ENCODE peak calls at places on chromosome 15, in nine cellular contexts. R, J, P, N, M, W, O, I and U are unnamed samples.

GRCh38 chr15:88645171-88646087 is 6.6 kb downstream of the ISG20 start:
- DNase-seq in I (no peak), P (no peak), N (peak), J (no peak), W (no peak), O (no peak), M (no peak), R (no peak), U (no peak)

GRCh38 chr15:94467034-94467433 is 235.7 kb downstream of the MCTP2 start:
- DNase-seq in W (no peak), J (no peak), R (no peak), P (no peak), O (no peak), I (no peak), N (no peak), M (no peak), U (no peak)

GRCh38 chr15:43930079-43930478 is 103.3 kb downstream of the WDR76 start:
- DNase-seq in M (no peak), I (peak), W (no peak), N (no peak), O (no peak), J (no peak), P (no peak), R (peak), U (no peak)

GRCh38 chr15:72919936-72920455 is 132.3 kb upstream of the NEO1 start:
- DNase-seq in P (no peak), O (no peak), J (no peak), I (peak), W (no peak), M (no peak), N (no peak), R (no peak), U (no peak)

GRCh38 chr15:48565560-48566482 is 79.7 kb downstream of the FBN1 start:
- DNase-seq in O (no peak), M (peak), P (no peak), J (no peak), I (peak), N (no peak), W (no peak), R (no peak), U (no peak)

GRCh38 chr15:91515188-91515754 is 338.2 kb upstream of the SLCO3A1 start:
- DNase-seq in R (no peak), I (peak), M (peak), J (peak), W (peak), O (peak), N (no peak), P (peak), U (no peak)

GRCh38 chr15:96463376-96463775 is 132.9 kb downstream of the NR2F2 start:
- DNase-seq in W (no peak), J (no peak), I (no peak), R (no peak), P (no peak), N (no peak), M (no peak), O (no peak), U (no peak)

GRCh38 chr15:75671684-75672083 is 24.0 kb downstream of the SNX33 start:
- DNase-seq in W (no peak), P (no peak), J (no peak), R (no peak), O (no peak), I (peak), N (no peak), M (no peak), U (no peak)

GRCh38 chr15:49174902-49175301 is 4.9 kb downstream of the GALK2 start:
- DNase-seq in W (no peak), R (no peak), P (no peak), M (no peak), O (no peak), J (no peak), N (no peak), I (no peak), U (no peak)

GRCh38 chr15:47983533-47983932 is 137.3 kb upstream of the SLC24A5 start:
- DNase-seq in N (no peak), M (peak), R (no peak), O (no peak), I (no peak), J (no peak), W (no peak), P (no peak), U (no peak)

GRCh38 chr15:101178414-101178813 is 73.4 kb downstream of the CHSY1 start:
- DNase-seq in N (no peak), P (no peak), I (no peak), M (no peak), W (no peak), J (no peak), O (no peak), R (no peak), U (no peak)

GRCh38 chr15:62085740-62086139 is 19.0 kb downstream of the C2CD4A start:
- DNase-seq in N (no peak), M (peak), J (no peak), R (no peak), P (no peak), O (no peak), I (no peak), W (no peak), U (no peak)

GRCh38 chr15:31503256-31503655 is 176.6 kb downstream of the KLF13 start:
- DNase-seq in J (no peak), P (no peak), I (no peak), M (no peak), O (no peak), R (no peak), W (no peak), N (no peak), U (no peak)

GRCh38 chr15:90851114-90851513 is 17.3 kb upstream of the FURIN start:
- DNase-seq in R (no peak), N (peak), O (peak), P (no peak), J (no peak), I (no peak), W (no peak), M (no peak), U (no peak)

GRCh38 chr15:98611031-98611430 is 37.3 kb upstream of the IGF1R start:
- DNase-seq in N (no peak), M (no peak), P (no peak), I (no peak), W (no peak), O (no peak), J (no peak), R (no peak), U (no peak)

GRCh38 chr15:29066848-29067247 is 181.1 kb downstream of the APBA2 start:
- DNase-seq in R (no peak), M (no peak), N (no peak), W (no peak), P (no peak), O (no peak), J (no peak), I (no peak), U (no peak)

GRCh38 chr15:43509002-43509922 is 8.1 kb upstream of the MAP1A start:
- DNase-seq in P (no peak), O (no peak), I (peak), M (peak), R (no peak), N (no peak), W (no peak), J (no peak), U (no peak)

GRCh38 chr15:44296625-44297524 is 8.4 kb downstream of the GOLM2 start:
- DNase-seq in N (peak), J (peak), O (no peak), R (peak), P (no peak), I (peak), M (peak), W (peak), U (no peak)

GRCh38 chr15:27867861-27868260 is 231.3 kb downstream of the OCA2 start:
- DNase-seq in N (no peak), O (no peak), I (no peak), M (no peak), W (no peak), J (no peak), R (no peak), P (no peak), U (no peak)

GRCh38 chr15:62241135-62241770 is 76.2 kb upstream of the C2CD4B start:
- DNase-seq in P (no peak), J (peak), I (no peak), W (peak), O (no peak), M (peak), N (peak), R (peak), U (no peak)

GRCh38 chr15:36218322-36218721 is 361.1 kb upstream of the CDIN1 start:
- DNase-seq in I (no peak), R (no peak), J (no peak), P (no peak), N (no peak), M (no peak), O (no peak), W (no peak), U (no peak)

GRCh38 chr15:36511594-36511993 is 67.8 kb upstream of the CDIN1 start:
- DNase-seq in N (no peak), I (no peak), R (no peak), P (no peak), W (no peak), O (no peak), M (no peak), J (no peak), U (no peak)

GRCh38 chr15:69652906-69653305 is 200.3 kb downstream of the RPLP1 start:
- DNase-seq in M (no peak), N (no peak), O (no peak), J (no peak), I (no peak), W (no peak), R (no peak), P (no peak), U (no peak)
- TF ChIP-seq CTCF in M (no peak), N (no peak), O (no peak), J (no peak), I (no peak), W (no peak), R (no peak), P (peak), U (no peak)

GRCh38 chr15:51735211-51735610 is 2.2 kb downstream of the LYSMD2 start:
- DNase-seq in R (no peak), O (no peak), N (peak), M (no peak), P (no peak), J (no peak), I (no peak), W (no peak), U (no peak)
- TF ChIP-seq CTCF in R (no peak), O (peak), N (peak), M (peak), P (no peak), J (peak), I (no peak), W (no peak), U (no peak)

DNA sequence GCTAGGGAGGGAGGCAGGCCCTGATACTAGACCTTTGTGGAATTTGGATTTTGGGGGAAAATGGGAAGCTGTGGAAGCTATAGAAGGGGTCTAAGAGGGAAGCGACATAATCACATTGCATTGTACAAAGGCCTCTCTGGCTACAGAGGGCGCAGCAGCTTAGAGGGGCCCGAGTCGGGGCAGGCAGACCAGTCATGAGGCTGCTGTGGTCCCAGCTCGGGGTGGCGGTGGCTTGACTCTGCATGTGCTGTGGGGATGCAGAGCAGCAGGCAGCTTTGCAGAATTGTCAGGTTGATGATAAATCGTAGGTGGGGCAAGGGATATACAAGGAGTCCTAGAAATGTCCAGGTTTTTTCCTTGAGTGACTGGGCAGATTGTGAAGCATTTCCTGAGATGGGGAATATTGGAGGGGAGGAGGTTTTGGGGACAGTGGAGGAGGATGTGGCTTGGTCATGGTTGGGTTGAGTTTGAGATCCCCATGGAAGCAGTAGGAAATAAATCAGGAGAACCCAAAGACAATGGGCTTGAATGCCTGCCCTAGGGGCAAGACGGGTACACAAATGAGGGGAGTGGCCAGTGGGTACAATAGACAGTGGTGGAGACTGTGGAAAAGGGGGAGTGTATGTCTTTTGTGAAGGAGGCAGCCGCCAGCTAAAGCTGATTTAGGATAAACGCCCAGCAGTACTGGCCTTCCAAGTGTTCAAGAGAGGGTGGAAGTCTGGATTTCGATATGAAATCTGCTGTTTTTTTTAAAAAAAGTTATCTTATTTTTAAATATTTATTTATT is 94.1 kb downstream of the HMG20A start:
- DNase-seq in J (no peak), M (no peak), O (no peak), I (no peak), R (no peak), W (no peak), N (no peak), P (no peak), U (no peak)
- TF ChIP-seq CTCF in J (no peak), M (no peak), O (no peak), I (no peak), R (no peak), W (no peak), N (no peak), P (no peak), U (no peak)

GRCh38 chr15:74482661-74483060 is 21.7 kb upstream of the UBL7 start:
- DNase-seq in R (no peak), N (no peak), M (no peak), I (no peak), P (no peak), W (no peak), J (no peak), O (no peak), U (no peak)
- TF ChIP-seq CTCF in R (no peak), N (no peak), M (peak), I (no peak), P (no peak), W (no peak), J (no peak), O (no peak), U (no peak)

GRCh38 chr15:40038654-40039543 is at the start of gene SRP14:
- DNase-seq in J (peak), P (peak), O (peak), W (peak), N (peak), I (peak), R (peak), M (peak), U (peak)
- TF ChIP-seq CTCF in J (no peak), P (peak), O (no peak), W (no peak), N (no peak), I (no peak), R (no peak), M (no peak), U (no peak)

DNA sequence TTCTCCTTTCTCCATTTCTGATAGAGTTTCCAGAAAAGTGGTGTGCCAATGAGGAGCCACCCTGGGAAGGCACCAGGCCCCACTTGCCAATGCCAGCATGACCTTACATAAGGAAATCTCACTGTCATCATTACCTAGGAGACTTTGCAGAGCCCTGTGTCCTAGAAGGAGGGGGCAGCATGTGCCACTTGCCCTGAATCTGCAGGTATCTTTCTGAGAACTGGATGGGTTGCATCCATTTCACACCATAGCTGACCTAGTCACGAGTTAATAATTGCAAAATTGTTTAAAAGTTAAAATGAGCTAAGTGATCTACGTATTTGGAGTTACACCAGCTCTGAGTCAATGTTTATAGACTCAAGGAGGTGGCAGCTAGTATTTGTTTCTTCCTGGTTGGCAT is 14.3 kb downstream of the CA12 start:
- DNase-seq in P (no peak), W (peak), R (no peak), M (peak), I (no peak), O (no peak), N (no peak), J (peak), U (no peak)
- TF ChIP-seq CTCF in P (no peak), W (no peak), R (no peak), M (no peak), I (no peak), O (no peak), N (no peak), J (no peak), U (no peak)

DNA sequence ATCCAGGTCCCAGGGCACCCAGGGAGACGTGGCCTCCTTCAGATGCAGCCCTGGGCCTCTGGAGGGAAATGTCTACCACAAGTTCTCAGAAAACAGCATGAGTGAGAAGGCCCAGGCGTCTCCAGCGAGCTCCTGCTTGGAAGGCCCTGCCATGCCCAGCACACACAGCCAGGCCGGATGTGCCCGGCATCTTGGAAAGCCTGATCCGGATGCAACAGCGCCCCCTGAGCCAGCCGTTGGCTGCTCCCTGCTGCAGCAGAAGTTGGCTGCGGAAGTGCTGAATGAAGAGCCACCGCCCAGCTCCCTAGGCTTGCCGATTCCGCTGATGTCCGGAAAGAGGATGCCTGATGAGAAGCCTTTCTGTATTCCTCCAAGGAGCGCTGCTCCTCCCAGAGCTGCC is 856 bp downstream of the NPAP1 start:
- DNase-seq in N (no peak), I (no peak), P (no peak), O (no peak), J (no peak), M (no peak), W (no peak), R (no peak), U (no peak)
- TF ChIP-seq CTCF in N (no peak), I (no peak), P (no peak), O (no peak), J (no peak), M (no peak), W (no peak), R (no peak), U (no peak)